ENCODE peak calls at places on chromosomes 13 and 19, in eight cellular contexts. G is NT2/D1; P is esophagus muscularis mucosa; B is esophagus squamous epithelium; D is trophoblast cell; N is CD4-positive, CD25-positive, alpha-beta regulatory T cell; O is body of pancreas; J is adrenal gland. A is an unnamed sample.

GRCh38 chr13:24254151-24254810 is 55.1 kb upstream of the C1QTNF9 start:
- DNase-seq in G (no peak), P (no peak), B (no peak), D (peak; percentile 5), N (peak; percentile 90), O (no peak), J (no peak), A (no peak)

GRCh38 chr19:19642506-19643157 is 825 bp downstream of the GMIP start:
- DNase-seq in G (no peak), P (no peak), B (no peak), D (peak; percentile 24), N (peak; percentile 70), O (no peak), J (no peak), A (no peak)

GRCh38 chr19:42229263-42229854 is 9.2 kb downstream of the ZNF526 start:
- DNase-seq in G (no peak), P (no peak), B (no peak), D (no peak), N (no peak), O (no peak), J (no peak), A (no peak)

GRCh38 chr13:99501135-99501951 is at the start of gene TM9SF2:
- DNase-seq in G (peak; percentile 97), P (peak; percentile 98), B (peak; percentile 84), D (peak; percentile 97), N (peak; percentile 98), O (peak; percentile 96), J (peak; percentile 97), A (peak; percentile 99)

GRCh38 chr13:94435604-94436226 is 43.8 kb downstream of the DCT start:
- DNase-seq in G (peak; percentile 36), P (peak; percentile 14), B (no peak), D (no peak), N (peak; percentile 68), O (no peak), J (no peak), A (peak; percentile 47)

GRCh38 chr19:46076951-46077814 is 36.4 kb upstream of the IGFL4 start:
- DNase-seq in G (peak; percentile 74), P (no peak), B (no peak), D (peak; percentile 57), N (peak; percentile 44), O (peak; percentile 69), J (peak; percentile 75), A (peak; percentile 88)

GRCh38 chr13:24085662-24086061 is 74.9 kb upstream of the SPATA13 start:
- DNase-seq in G (no peak), P (no peak), B (no peak), D (no peak), N (no peak), O (peak; percentile 40), J (no peak), A (no peak)

GRCh38 chr19:53294786-53295441 is 27.4 kb upstream of the VN1R4 start:
- DNase-seq in G (no peak), P (no peak), B (no peak), D (no peak), N (no peak), O (no peak), J (no peak), A (no peak)

GRCh38 chr19:10086904-10087256 is 763 bp downstream of the SHFL start:
- DNase-seq in G (no peak), P (no peak), B (no peak), D (no peak), N (peak; percentile 41), O (no peak), J (no peak), A (no peak)

GRCh38 chr13:51729853-51730553 is 74.0 kb downstream of the DHRS12 start:
- DNase-seq in G (no peak), P (no peak), B (no peak), D (peak; percentile 44), N (peak; percentile 30), O (no peak), J (peak; percentile 75), A (peak; percentile 44)

GRCh38 chr13:32253911-32254399 is 61.2 kb downstream of the ZAR1L start:
- DNase-seq in G (no peak), P (no peak), B (no peak), D (no peak), N (no peak), O (peak; percentile 63), J (no peak), A (no peak)

DNA sequence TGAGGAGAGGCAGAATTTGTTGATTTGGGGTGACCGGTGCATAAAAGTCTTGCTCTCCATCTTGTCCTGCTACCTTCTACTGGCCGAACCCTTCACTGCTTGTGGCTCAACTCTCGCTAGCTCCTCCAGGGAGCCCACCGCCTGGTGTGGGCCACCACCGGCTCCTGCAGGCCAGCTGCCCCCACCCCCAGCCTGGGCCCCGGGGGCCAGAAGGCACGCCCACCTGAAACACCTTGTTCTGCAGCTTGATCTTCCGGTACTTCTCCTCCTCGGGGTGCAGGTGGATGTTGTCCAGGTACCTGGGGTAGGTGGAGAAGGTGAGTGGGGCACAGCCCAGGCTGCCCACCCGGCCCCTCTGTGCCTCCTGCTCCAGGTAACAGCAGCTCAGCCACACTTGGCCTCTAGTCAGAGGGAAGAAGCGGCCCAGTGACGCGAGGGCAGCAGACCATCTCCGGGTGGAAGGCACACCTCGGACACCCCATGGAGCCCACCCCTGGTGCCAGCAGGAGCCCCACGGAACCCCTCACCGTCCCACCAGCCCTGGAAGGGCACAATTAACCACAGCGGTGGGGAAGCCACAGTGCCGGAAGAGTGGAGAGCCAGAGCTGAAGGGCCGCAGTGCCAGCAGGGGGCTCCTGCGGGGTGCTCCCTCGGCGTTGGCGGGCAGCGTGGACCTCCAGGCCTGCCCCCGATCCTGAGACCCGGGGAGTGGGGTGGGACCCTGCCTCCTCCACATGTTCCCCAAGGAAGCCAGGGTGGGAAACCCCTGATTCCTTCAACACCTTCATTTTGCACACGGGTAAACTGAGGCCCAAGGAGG is 10.1 kb downstream of the UBXN6 start:
- DNase-seq in G (no peak), P (no peak), B (no peak), D (no peak), N (no peak), O (no peak), J (no peak), A (no peak)
- H3K36me3 ChIP-seq in G (peaks cover 87% of the 10 kb centered on the region), P (peaks cover 88% of the 10 kb centered on the region), B (peaks cover 93% of the 10 kb centered on the region), D (peaks cover 74% of the 10 kb centered on the region), N (peaks cover 58% of the 10 kb centered on the region), O (peaks cover 45% of the 10 kb centered on the region), J (no peaks in the 10 kb centered on the region), A (peaks cover 79% of the 10 kb centered on the region)

GRCh38 chr19:39106201-39106600 is 19.4 kb upstream of the PAK4 start:
- DNase-seq in G (no peak), P (no peak), B (no peak), D (no peak), N (no peak), O (no peak), J (no peak), A (no peak)
- H3K27me3 ChIP-seq in G (no peaks in the 10 kb centered on the region), P (no peaks in the 10 kb centered on the region), B (peaks cover 8% of the 10 kb centered on the region), D (no peaks in the 10 kb centered on the region), N (no peaks in the 10 kb centered on the region), O (no peaks in the 10 kb centered on the region), J (no peaks in the 10 kb centered on the region), A (no peaks in the 10 kb centered on the region)

GRCh38 chr19:12751635-12752034 is at the start of gene BEST2:
- DNase-seq in G (no peak), P (no peak), B (no peak), D (peak; percentile 54), N (no peak), O (no peak), J (no peak), A (no peak)
- H3K4me3 ChIP-seq in G (no peak within 1 kb of the TSS), P (no peak within 1 kb of the TSS), B (no peak within 1 kb of the TSS), D (no peak within 1 kb of the TSS), N (no peak within 1 kb of the TSS), O (no peak within 1 kb of the TSS), J (no peak within 1 kb of the TSS), A (no peak within 1 kb of the TSS)

GRCh38 chr19:7618366-7618765 is 11.0 kb downstream of the XAB2 start:
- DNase-seq in G (no peak), P (no peak), B (no peak), D (no peak), N (no peak), O (peak; percentile 80), J (peak; percentile 85), A (no peak)
- H3K36me3 ChIP-seq in G (peaks cover 71% of the 10 kb centered on the region), P (peaks cover 65% of the 10 kb centered on the region), B (peaks cover 96% of the 10 kb centered on the region), D (peaks cover 73% of the 10 kb centered on the region), N (peaks cover 33% of the 10 kb centered on the region), O (peaks cover 26% of the 10 kb centered on the region), J (no peaks in the 10 kb centered on the region), A (peaks cover 41% of the 10 kb centered on the region)

GRCh38 chr19:54418930-54419800 is 3.9 kb downstream of the TTYH1 start:
- DNase-seq in G (no peak), P (no peak), B (no peak), D (no peak), N (no peak), O (no peak), J (no peak), A (no peak)
- H3K27me3 ChIP-seq in G (peaks cover 36% of the 10 kb centered on the region), P (peaks cover 50% of the 10 kb centered on the region), B (peaks cover 99% of the 10 kb centered on the region), D (peaks cover 35% of the 10 kb centered on the region), N (peaks cover 13% of the 10 kb centered on the region), O (no peaks in the 10 kb centered on the region), J (peaks cover 34% of the 10 kb centered on the region), A (no peaks in the 10 kb centered on the region)

DNA sequence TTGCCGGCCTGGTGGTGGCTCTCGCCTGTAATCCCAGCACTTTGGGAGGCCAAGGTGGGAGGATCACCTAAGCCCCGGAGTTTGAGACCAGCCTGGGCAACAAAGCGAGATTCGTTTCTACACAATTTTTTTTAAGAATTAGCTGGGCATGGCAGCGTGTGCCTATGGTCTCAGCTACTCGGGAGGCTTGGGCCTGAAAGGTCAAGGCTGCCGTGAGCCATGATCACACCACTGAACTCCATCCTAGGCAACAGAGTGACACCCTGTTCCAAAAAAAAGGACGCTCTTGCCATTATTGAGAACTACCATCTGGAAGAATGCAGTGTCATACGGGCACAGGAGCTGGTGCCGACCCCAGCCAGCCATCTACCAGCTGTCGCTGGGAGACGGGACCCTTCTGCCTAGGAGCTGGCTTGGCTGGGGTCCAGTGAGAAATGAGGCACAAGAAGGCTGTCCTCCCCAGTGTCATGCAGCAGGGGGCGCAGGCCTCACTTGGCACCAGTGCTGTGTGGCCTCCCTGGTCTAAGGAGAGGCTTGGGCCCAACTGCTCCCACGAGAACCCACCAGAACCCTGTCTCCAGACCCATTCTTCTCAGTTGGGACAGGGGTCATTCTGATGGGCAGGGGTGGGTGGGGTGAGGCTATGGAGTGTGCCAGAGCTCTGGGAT is 12.2 kb upstream of the RELB start:
- DNase-seq in G (peak; percentile 16), P (no peak), B (no peak), D (peak; percentile 36), N (peak; percentile 62), O (peak; percentile 73), J (peak; percentile 79), A (peak; percentile 50)
- H3K4me3 ChIP-seq in G (no peak overlapping the region), P (no peak overlapping the region), B (no peak overlapping the region), D (no peak overlapping the region), N (no peak overlapping the region), O (no peak overlapping the region), J (no peak overlapping the region), A (no peak overlapping the region)

DNA sequence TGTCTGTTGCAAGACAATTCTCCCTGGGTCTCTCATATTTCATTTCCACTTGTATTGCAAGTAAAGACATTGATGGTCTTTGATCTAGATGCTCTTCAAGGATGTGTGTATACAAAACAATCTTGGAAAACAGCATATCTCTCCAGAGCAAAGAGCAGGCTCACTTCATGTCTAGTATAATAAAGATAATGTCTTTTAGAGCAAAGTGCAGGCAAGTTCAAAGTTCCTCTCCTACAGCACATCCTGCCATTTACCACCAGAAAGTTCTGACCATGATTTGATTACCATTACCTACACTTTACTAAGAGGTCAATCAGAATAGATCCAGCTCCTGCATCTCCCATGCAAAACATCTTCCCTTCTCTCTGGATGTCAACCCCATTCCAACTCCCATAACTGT is 162.7 kb downstream of the DIAPH3 start:
- DNase-seq in G (no peak), P (no peak), B (no peak), D (no peak), N (no peak), O (no peak), J (no peak), A (no peak)
- H3K36me3 ChIP-seq in G (no peaks in the 10 kb centered on the region), P (no peaks in the 10 kb centered on the region), B (no peaks in the 10 kb centered on the region), D (peaks cover 2% of the 10 kb centered on the region), N (no peaks in the 10 kb centered on the region), O (no peaks in the 10 kb centered on the region), J (no peaks in the 10 kb centered on the region), A (no peaks in the 10 kb centered on the region)

A was measured in HAP-1.